ENCODE peak calls at places on chromosome 7, in seven cellular contexts. K is tibial artery; X is fibroblast of the aortic adventitia; F is aorta; E is hepatocyte; Z is effector memory CD4-positive, alpha-beta T cell; D is H7. R is an unnamed sample.

GRCh38 chr7:117937726-117938483 is 64.7 kb upstream of the CTTNBP2 start:
- DNase-seq in Z (no peak), X (no peak), K (no peak), F (no peak), D (no peak), E (peak), R (no peak)

GRCh38 chr7:149741629-149742028 is 31.8 kb downstream of the ZNF467 start:
- DNase-seq in Z (no peak), K (no peak), X (peak), E (no peak), D (no peak), F (no peak), R (no peak)

GRCh38 chr7:35386082-35386815 is 132.3 kb upstream of the TBX20 start:
- DNase-seq in Z (no peak), K (no peak), E (no peak), D (no peak), X (no peak), F (no peak), R (no peak)

GRCh38 chr7:107014381-107015023 is 30.0 kb upstream of the PRKAR2B start:
- DNase-seq in K (no peak), Z (no peak), X (peak), E (no peak), D (no peak), F (no peak), R (no peak)

GRCh38 chr7:103031781-103032180 is 42.8 kb downstream of the FBXL13 start:
- DNase-seq in F (no peak), X (peak), Z (no peak), D (no peak), E (no peak), K (no peak), R (no peak)

GRCh38 chr7:6375346-6376101 is 72.2 kb downstream of the DAGLB start:
- DNase-seq in E (peak), D (no peak), Z (no peak), X (peak), F (no peak), K (no peak), R (peak)

GRCh38 chr7:149188637-149189259 is 6.6 kb upstream of the ZNF282 start:
- DNase-seq in X (no peak), F (no peak), E (no peak), Z (no peak), D (no peak), K (no peak), R (no peak)

GRCh38 chr7:106285801-106286492 is 1.2 kb upstream of the NAMPT start:
- DNase-seq in D (no peak), F (no peak), X (peak), E (no peak), Z (no peak), K (no peak), R (no peak)

GRCh38 chr7:106346678-106347217 is 62.0 kb upstream of the NAMPT start:
- DNase-seq in K (no peak), E (no peak), X (peak), F (no peak), Z (peak), D (no peak), R (peak)

GRCh38 chr7:117427258-117427701 is at the start of gene ASZ1:
- DNase-seq in D (peak), X (no peak), E (no peak), F (no peak), K (no peak), Z (no peak), R (no peak)

GRCh38 chr7:67696878-67697277 is 700.2 kb downstream of the TYW1 start:
- DNase-seq in D (no peak), F (no peak), Z (no peak), E (no peak), X (no peak), K (no peak), R (no peak)

GRCh38 chr7:11896663-11897062 is 64.7 kb upstream of the THSD7A start:
- DNase-seq in K (no peak), Z (no peak), D (no peak), X (no peak), E (no peak), F (no peak), R (no peak)

GRCh38 chr7:113100091-113100723 is 13.6 kb upstream of the GPR85 start:
- DNase-seq in X (peak), Z (no peak), F (no peak), D (no peak), E (peak), K (no peak), R (no peak)

GRCh38 chr7:2140216-2140870 is 92.4 kb downstream of the MAD1L1 start:
- DNase-seq in X (peak), D (no peak), Z (no peak), E (no peak), F (no peak), K (no peak), R (no peak)

GRCh38 chr7:151461942-151462230 is 21.9 kb upstream of the CRYGN start:
- DNase-seq in X (no peak), Z (no peak), E (no peak), D (no peak), F (no peak), K (no peak), R (no peak)

GRCh38 chr7:157389951-157390730 is 53.3 kb downstream of the DNAJB6 start:
- DNase-seq in E (no peak), F (peak), D (no peak), X (no peak), K (peak), Z (no peak), R (no peak)

GRCh38 chr7:7504910-7505704 is 30.6 kb downstream of the COL28A1 start:
- DNase-seq in K (no peak), D (no peak), X (peak), F (no peak), Z (no peak), E (no peak), R (no peak)

GRCh38 chr7:110309941-110310340 is 781.0 kb upstream of the LRRN3 start:
- DNase-seq in Z (no peak), F (no peak), D (no peak), X (no peak), E (no peak), K (no peak), R (no peak)

GRCh38 chr7:122884186-122884585 is 2.1 kb downstream of the CADPS2 start:
- DNase-seq in E (no peak), D (no peak), K (no peak), Z (no peak), X (no peak), F (no peak), R (no peak)

GRCh38 chr7:95723583-95724180 is 48.7 kb upstream of the DYNC1I1 start:
- DNase-seq in X (peak), K (no peak), F (no peak), D (peak), E (peak), Z (no peak), R (no peak)

GRCh38 chr7:7251742-7252141 is 69.4 kb downstream of the C1GALT1 start:
- DNase-seq in D (no peak), E (no peak), Z (no peak), X (no peak), F (no peak), K (no peak), R (no peak)

GRCh38 chr7:25389489-25390106 is 161.3 kb upstream of the NPVF start:
- DNase-seq in K (no peak), Z (no peak), D (peak), E (peak), X (peak), F (no peak), R (no peak)

GRCh38 chr7:6438427-6438826 is 9.3 kb downstream of the DAGLB start:
- DNase-seq in Z (no peak), E (no peak), F (no peak), K (no peak), D (no peak), X (no peak), R (no peak)

DNA sequence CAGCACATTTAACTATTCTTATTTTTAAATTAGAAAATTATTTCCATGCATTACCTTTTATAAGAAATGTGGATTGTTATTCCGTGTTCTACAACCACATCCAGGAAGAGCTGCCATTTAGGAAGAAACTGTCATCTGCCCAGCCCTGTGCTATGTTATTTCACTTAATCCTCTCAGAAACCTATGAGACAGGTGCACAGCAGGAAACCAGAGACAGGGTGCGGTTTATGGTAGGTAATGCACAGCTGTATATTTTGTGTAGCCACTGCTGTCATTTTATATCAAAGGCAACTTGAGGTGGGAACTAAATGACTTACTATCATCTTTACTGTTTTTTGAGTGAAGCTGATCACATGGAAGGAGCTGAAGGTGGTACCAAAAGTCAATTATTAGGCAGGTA is 232.3 kb downstream of the MAGI2 start:
- DNase-seq in X (no peak), Z (no peak), D (no peak), K (no peak), F (no peak), E (no peak), R (no peak)
- H3K4me3 ChIP-seq in X (no peak), Z (no peak), D (no peak), K (no peak), F (no peak), E (no peak), R (no peak)

GRCh38 chr7:105191329-105191728 is 177.3 kb downstream of the KMT2E start:
- DNase-seq in F (no peak), D (no peak), X (no peak), E (no peak), Z (no peak), K (no peak), R (no peak)
- H3K4me3 ChIP-seq in F (no peak), D (no peak), X (no peak), E (no peak), Z (no peak), K (no peak), R (no peak)

GRCh38 chr7:27162548-27162848 is 2.8 kb downstream of the HOXA9 start:
- DNase-seq in E (no peak), Z (no peak), X (no peak), D (no peak), F (no peak), K (no peak), R (no peak)

GRCh38 chr7:27162930-27163775 is 2.2 kb downstream of the HOXA9 start:
- DNase-seq in D (no peak), K (no peak), X (no peak), F (no peak), E (no peak), Z (no peak), R (no peak)

GRCh38 chr7:27160546-27161213 is 4.2 kb upstream of the HOXA7 start:
- DNase-seq in X (peak), K (peak), E (peak), Z (peak), F (peak), D (peak), R (peak)

GRCh38 chr7:27161214-27161720 is 4.1 kb downstream of the HOXA9 start:
- DNase-seq in D (no peak), F (peak), X (no peak), E (peak), Z (no peak), K (peak), R (no peak)

DNA sequence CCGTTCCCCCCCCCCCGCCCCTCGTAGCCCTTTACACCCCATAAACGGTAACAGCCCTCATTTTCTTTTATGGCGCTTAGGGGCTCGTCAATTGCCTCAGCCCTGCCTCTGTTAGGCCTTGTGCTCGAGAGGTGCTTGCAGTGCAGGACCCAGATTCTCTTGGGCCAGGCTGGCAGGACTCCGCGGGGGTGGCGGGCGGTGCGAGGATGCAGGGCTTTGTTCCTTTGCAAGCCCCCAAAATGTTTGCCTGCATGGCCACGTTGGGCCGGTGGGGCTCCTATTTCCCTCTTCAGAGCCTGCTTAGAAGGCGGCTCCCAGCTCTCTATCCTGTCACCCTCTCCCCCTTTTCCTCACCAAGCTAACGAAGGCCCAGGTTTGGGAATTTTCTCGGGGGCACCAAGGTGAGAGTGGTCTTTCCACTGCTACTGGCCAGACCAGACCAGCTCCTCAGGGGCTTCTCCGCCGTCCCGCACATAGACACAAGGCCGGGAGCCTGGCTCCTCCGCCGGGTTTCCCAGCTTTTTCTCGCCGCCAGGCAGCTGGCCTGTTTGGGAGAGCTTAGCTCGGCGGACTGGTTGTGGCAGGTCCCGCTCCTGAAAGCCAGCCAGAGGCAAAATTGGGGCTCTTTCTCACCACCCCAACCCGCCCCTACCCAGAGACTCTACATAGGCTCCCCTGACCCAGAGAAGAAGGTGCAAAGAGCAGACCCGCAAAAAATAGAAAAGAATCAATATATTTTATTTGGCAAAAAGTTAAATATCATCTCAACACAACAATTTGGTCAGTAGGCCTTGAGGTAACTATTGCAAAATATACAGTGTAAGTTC is 3.4 kb downstream of the HOXA9 start:
- DNase-seq in X (no peak), F (peak), E (peak), D (no peak), Z (no peak), K (peak), R (no peak)
- H3K4me3 ChIP-seq in X (no peak), F (no peak), E (no peak), D (no peak), Z (no peak), K (peak), R (no peak)

DNA sequence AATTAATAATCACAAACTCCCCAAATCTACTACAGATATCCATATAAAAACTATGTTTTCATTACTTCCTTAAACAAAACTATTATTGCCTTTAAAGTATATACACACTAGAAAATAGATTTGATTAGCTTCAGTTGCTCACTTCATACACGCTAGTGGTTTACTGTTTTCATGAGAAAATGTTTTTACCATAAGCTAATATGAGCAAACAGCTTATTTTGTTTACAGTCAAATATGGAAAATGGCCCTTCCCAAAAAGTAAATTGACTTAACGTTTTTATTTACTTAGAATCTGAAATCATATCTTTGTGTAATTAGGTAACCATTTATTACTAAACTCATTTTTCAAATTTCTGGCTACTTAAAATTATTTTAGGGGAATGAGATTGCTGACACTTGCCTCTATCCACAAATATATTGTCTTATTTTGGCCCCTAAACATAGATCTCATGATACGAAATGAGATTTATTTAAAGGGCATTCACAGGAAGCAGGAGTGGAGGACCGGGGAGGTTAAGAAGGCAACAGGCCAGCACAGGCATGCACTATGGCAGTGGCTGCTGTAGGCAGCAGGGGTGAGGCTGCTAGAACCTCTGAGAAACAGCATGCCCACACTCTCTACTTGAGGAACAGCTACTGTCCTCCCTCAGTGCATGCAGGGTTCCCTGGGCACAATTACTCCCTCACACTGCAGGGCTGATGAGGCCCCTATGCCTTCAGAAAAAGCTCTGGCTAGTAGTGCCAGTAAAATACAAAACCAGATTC is 29.6 kb upstream of the SOSTDC1 start:
- DNase-seq in F (no peak), Z (no peak), K (no peak), X (no peak), D (no peak), E (no peak), R (no peak)
- H3K4me3 ChIP-seq in F (no peak), Z (no peak), K (no peak), X (no peak), D (no peak), E (no peak), R (no peak)

GRCh38 chr7:50693475-50693874 is 89.2 kb downstream of the GRB10 start:
- DNase-seq in Z (no peak), K (no peak), E (no peak), D (no peak), X (no peak), F (no peak), R (no peak)
- H3K4me3 ChIP-seq in Z (no peak), K (no peak), E (no peak), D (no peak), X (no peak), F (no peak), R (no peak)

GRCh38 chr7:51318001-51318400 is 1.4 kb upstream of the COBL start:
- DNase-seq in X (no peak), K (no peak), D (no peak), Z (no peak), E (no peak), F (no peak), R (no peak)
- H3K4me3 ChIP-seq in X (no peak), K (no peak), D (peak), Z (no peak), E (no peak), F (no peak), R (no peak)